ENCODE peak calls at places on chromosome 3, in eight cellular contexts. N is mesothelial cell of epicardium; P is nephron progenitor cell; X is tibial nerve; A is effector CD8-positive, alpha-beta T cell; T is MCF 10A; Y is GM12891; Q is progenitor cell of endocrine pancreas. H is an unnamed sample.

GRCh38 chr3:10315771-10316344 is 5.1 kb downstream of the SEC13 start:
- DNase-seq in T (no peak), A (no peak), X (no peak), Y (no peak), N (no peak), P (no peak), Q (no peak), H (no peak)

GRCh38 chr3:110414851-110415250 is 656.8 kb upstream of the NECTIN3 start:
- DNase-seq in A (no peak), N (no peak), Q (no peak), Y (no peak), P (no peak), X (no peak), T (peak), H (no peak)

GRCh38 chr3:46585799-46586693 is 19.9 kb upstream of the LRRC2 start:
- DNase-seq in Q (no peak), Y (no peak), P (no peak), N (no peak), T (no peak), A (no peak), X (no peak), H (no peak)

GRCh38 chr3:40899286-40899712 is 300.0 kb upstream of the CTNNB1 start:
- DNase-seq in X (no peak), A (no peak), Y (no peak), N (peak), T (peak), Q (no peak), P (no peak), H (no peak)

GRCh38 chr3:85576091-85576690 is 617.4 kb downstream of the CADM2 start:
- DNase-seq in Y (peak), N (peak), A (peak), X (peak), P (peak), T (peak), Q (peak), H (no peak)

GRCh38 chr3:45479627-45480026 is 91.3 kb downstream of the LARS2 start:
- DNase-seq in Q (no peak), N (no peak), T (peak), Y (no peak), A (no peak), P (no peak), X (no peak), H (no peak)

GRCh38 chr3:100265016-100265415 is 4.2 kb downstream of the TBC1D23 start:
- DNase-seq in T (no peak), A (no peak), Y (no peak), P (no peak), X (no peak), N (no peak), Q (no peak), H (no peak)

GRCh38 chr3:175743733-175744400 is 884.7 kb downstream of the NAALADL2 start:
- DNase-seq in A (no peak), X (no peak), P (no peak), T (peak), Y (no peak), Q (no peak), N (no peak), H (no peak)

GRCh38 chr3:148158210-148158609 is 539.5 kb upstream of the AGTR1 start:
- DNase-seq in Q (no peak), T (peak), P (no peak), A (no peak), Y (no peak), N (no peak), X (no peak), H (no peak)

GRCh38 chr3:183481582-183481981 is 53.2 kb upstream of the MCF2L2 start:
- DNase-seq in Y (no peak), X (no peak), T (no peak), A (no peak), P (no peak), Q (no peak), N (no peak), H (no peak)

GRCh38 chr3:37072892-37073291 is 79.6 kb downstream of the MLH1 start:
- DNase-seq in N (no peak), Q (no peak), P (no peak), X (no peak), Y (no peak), T (peak), A (no peak), H (no peak)

GRCh38 chr3:173911446-173911845 is 513.9 kb downstream of the NLGN1 start:
- DNase-seq in Q (no peak), Y (no peak), P (no peak), A (no peak), T (no peak), N (no peak), X (no peak), H (no peak)

GRCh38 chr3:47161983-47162694 is 1.8 kb downstream of the SETD2 start:
- DNase-seq in Y (no peak), P (no peak), X (no peak), T (peak), N (no peak), A (no peak), Q (no peak), H (no peak)

GRCh38 chr3:53802256-53802880 is 43.9 kb downstream of the CHDH start:
- DNase-seq in T (no peak), X (no peak), Q (no peak), N (no peak), P (no peak), A (no peak), Y (no peak), H (no peak)

GRCh38 chr3:120344349-120344748 is 4.8 kb downstream of the LRRC58 start:
- DNase-seq in Y (no peak), X (no peak), P (no peak), T (no peak), A (no peak), N (no peak), Q (no peak), H (no peak)

GRCh38 chr3:99670556-99670950 is 32.2 kb downstream of the COL8A1 start:
- DNase-seq in A (no peak), Q (no peak), Y (no peak), T (no peak), N (no peak), X (no peak), P (no peak), H (no peak)